ENCODE peak calls at places on chromosomes 16 and 17, in ten cellular contexts. H is fibroblast of lung; B is heart right ventricle; K is CD8-positive, alpha-beta memory T cell; T is hepatocyte; Y is MM.1S; L is tibial nerve; G is ovary; E is body of pancreas; N is gastrocnemius medialis. Z is an unnamed sample.

GRCh38 chr16:63461248-63461841 is 1425.1 kb upstream of the CDH8 start:
- DNase-seq in H (peak; percentile 72), B (no peak), K (no peak), T (peak; percentile 64), Y (peak; percentile 76), L (no peak), G (peak; percentile 12), E (no peak), N (no peak), Z (no peak)

GRCh38 chr16:78503501-78504110 is 404.2 kb downstream of the WWOX start:
- DNase-seq in H (peak; percentile 86), B (peak; percentile 79), K (peak; percentile 52), T (peak; percentile 85), Y (peak; percentile 16), L (peak; percentile 25), G (no peak), E (peak; percentile 54), N (peak; percentile 33), Z (no peak)

GRCh38 chr17:71412803-71413202 is 708.0 kb upstream of the SOX9 start:
- DNase-seq in H (peak; percentile 98), B (no peak), K (no peak), T (peak; percentile 41), Y (no peak), L (no peak), G (no peak), E (no peak), N (no peak), Z (no peak)

GRCh38 chr16:87556941-87557459 is 45.3 kb upstream of the JPH3 start:
- DNase-seq in H (peak; percentile 69), B (peak; percentile 65), K (no peak), T (no peak), Y (no peak), L (no peak), G (peak; percentile 73), E (no peak), N (peak; percentile 29), Z (no peak)

GRCh38 chr17:13044713-13045112 is 26.9 kb upstream of the ELAC2 start:
- DNase-seq in H (no peak), B (no peak), K (no peak), T (no peak), Y (no peak), L (no peak), G (no peak), E (no peak), N (no peak), Z (no peak)

GRCh38 chr16:50301626-50302471 is 35.5 kb downstream of the ADCY7 start:
- DNase-seq in H (peak; percentile 71), B (no peak), K (peak; percentile 24), T (peak; percentile 45), Y (no peak), L (no peak), G (peak; percentile 20), E (peak; percentile 10), N (peak; percentile 12), Z (peak; percentile 70)

GRCh38 chr17:80645706-80646325 is 101.2 kb downstream of the RPTOR start:
- DNase-seq in H (no peak), B (no peak), K (no peak), T (no peak), Y (no peak), L (no peak), G (no peak), E (no peak), N (no peak), Z (no peak)

GRCh38 chr16:56513972-56514371 is 5.9 kb downstream of the BBS2 start:
- DNase-seq in H (peak; percentile 77), B (peak; percentile 36), K (peak; percentile 63), T (peak; percentile 66), Y (peak; percentile 72), L (no peak), G (no peak), E (peak; percentile 55), N (peak; percentile 41), Z (no peak)

GRCh38 chr16:55000595-55000994 is 69.9 kb downstream of the IRX5 start:
- DNase-seq in H (no peak), B (no peak), K (no peak), T (peak; percentile 28), Y (no peak), L (no peak), G (no peak), E (no peak), N (no peak), Z (no peak)

GRCh38 chr16:27966756-27967155 is 96.8 kb downstream of the GSG1L start:
- DNase-seq in H (no peak), B (no peak), K (no peak), T (no peak), Y (no peak), L (no peak), G (no peak), E (no peak), N (no peak), Z (no peak)
- H3K4me3 ChIP-seq in H (no peak overlapping the region), B (no peak overlapping the region), K (no peak overlapping the region), T (no peak overlapping the region), Y (no peak overlapping the region), L (no peak overlapping the region), G (no peak overlapping the region), E (no peak overlapping the region), N (no peak overlapping the region), Z (no peak overlapping the region)

GRCh38 chr16:73032548-73033270 is 15.2 kb downstream of the ZFHX3 start:
- DNase-seq in H (no peak), B (no peak), K (no peak), T (no peak), Y (no peak), L (no peak), G (no peak), E (no peak), N (no peak), Z (peak; percentile 58)

GRCh38 chr16:73031155-73031866 is 16.6 kb downstream of the ZFHX3 start:
- DNase-seq in H (no peak), B (no peak), K (no peak), T (no peak), Y (no peak), L (no peak), G (no peak), E (no peak), N (no peak), Z (no peak)

GRCh38 chr16:73034374-73034773 is 13.6 kb downstream of the ZFHX3 start:
- DNase-seq in H (no peak), B (no peak), K (no peak), T (no peak), Y (no peak), L (no peak), G (no peak), E (no peak), N (no peak), Z (no peak)

GRCh38 chr16:73036074-73036826 is 11.7 kb downstream of the ZFHX3 start:
- DNase-seq in H (no peak), B (no peak), K (no peak), T (no peak), Y (no peak), L (no peak), G (no peak), E (no peak), N (no peak), Z (no peak)

DNA sequence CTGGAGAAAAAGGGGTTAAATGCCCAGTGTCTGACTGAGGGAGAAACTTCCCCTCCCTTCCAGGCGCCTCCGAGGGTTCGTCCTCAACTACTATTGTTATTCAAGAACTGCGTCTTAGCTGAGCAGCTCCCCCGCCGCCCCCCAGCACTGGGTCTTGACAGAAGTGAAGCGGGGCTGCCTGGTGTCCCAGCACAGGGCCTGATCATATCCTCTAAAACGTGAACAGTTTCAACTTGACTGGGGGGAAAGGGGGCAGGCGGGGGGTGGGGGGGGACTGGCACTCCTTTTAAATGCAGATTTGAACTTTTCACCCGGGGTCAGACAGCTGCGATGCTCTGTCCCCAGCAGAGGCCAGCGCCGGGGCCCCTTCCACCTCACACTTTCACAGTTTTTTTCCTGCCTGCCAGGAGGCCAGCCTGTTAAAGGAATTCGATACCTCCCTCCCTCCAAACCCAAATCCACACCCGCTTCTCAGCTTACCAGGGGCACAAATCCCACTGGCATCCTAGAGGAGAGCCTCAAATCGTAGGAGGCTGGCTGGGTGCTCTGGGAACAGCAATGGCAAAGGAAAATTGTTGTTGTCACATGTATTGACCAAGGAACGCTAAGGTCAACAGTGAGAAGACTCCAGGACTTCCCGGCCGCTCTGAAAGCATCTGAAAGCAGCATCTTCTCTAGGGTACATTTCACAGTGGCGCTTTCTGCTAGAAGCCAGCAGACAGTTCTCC is 14.5 kb downstream of the ZFHX3 start:
- DNase-seq in H (no peak), B (no peak), K (no peak), T (no peak), Y (no peak), L (no peak), G (no peak), E (no peak), N (peak; percentile 67), Z (no peak)
- H3K4me1 ChIP-seq in H (peaks cover 16% of the 10 kb centered on the region), B (peaks cover 19% of the 10 kb centered on the region), K (no peaks in the 10 kb centered on the region), T (peaks cover 78% of the 10 kb centered on the region), Y (peaks cover 12% of the 10 kb centered on the region), L (peaks cover 19% of the 10 kb centered on the region), G (peaks cover 1% of the 10 kb centered on the region), E (peaks cover 61% of the 10 kb centered on the region), N (peaks cover 96% of the 10 kb centered on the region), Z (peaks cover 6% of the 10 kb centered on the region)

DNA sequence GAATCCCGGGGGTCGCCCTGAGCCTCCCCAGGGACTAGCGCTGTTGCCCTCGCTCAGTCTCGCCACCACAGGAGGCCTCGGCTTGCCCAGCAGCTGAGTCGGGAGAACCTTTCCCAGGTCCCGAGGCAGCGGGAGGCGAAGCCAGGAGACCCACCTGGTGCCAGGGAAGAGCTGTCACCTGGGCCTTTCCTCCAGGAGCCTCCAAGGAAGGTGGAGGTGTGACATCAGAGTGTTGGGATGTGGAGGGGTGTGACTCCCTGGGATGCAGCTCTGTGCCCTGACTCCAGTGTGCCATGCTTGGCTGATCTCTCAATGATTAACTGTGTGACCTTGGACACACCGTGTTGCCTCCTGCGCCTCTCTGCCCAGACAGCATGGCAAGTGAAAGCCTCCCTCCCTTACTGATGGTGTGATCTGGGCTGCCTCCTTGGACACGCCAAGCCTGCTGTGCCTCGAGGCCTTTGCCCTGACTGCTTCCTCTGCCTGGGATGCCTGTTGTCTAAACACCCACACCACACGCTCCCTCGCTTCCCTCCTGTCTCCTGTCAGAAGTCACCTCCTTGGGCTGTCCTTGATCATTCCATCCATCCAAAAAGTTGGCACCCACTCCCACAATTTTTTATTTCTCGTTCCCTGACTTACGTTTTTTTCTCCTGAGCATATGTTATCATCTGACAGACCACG is 88.0 kb downstream of the CMIP start:
- DNase-seq in H (no peak), B (no peak), K (no peak), T (no peak), Y (no peak), L (no peak), G (no peak), E (peak; percentile 56), N (no peak), Z (no peak)
- H3K4me3 ChIP-seq in H (no peak overlapping the region), B (no peak overlapping the region), K (no peak overlapping the region), T (no peak overlapping the region), Y (no peak overlapping the region), L (no peak overlapping the region), G (no peak overlapping the region), E (no peak overlapping the region), N (no peak overlapping the region), Z (no peak overlapping the region)

GRCh38 chr16:2512920-2513404 is 790 bp upstream of the ATP6V0C start:
- DNase-seq in H (no peak), B (no peak), K (peak; percentile 67), T (no peak), Y (peak; percentile 19), L (no peak), G (peak; percentile 62), E (peak; percentile 50), N (no peak), Z (peak; percentile 52)
- H3K4me1 ChIP-seq in H (peaks cover 18% of the 10 kb centered on the region), B (peaks cover 29% of the 10 kb centered on the region), K (peaks cover 42% of the 10 kb centered on the region), T (peaks cover 29% of the 10 kb centered on the region), Y (peaks cover 19% of the 10 kb centered on the region), L (peaks cover 39% of the 10 kb centered on the region), G (peaks cover 19% of the 10 kb centered on the region), E (peaks cover 47% of the 10 kb centered on the region), N (peaks cover 41% of the 10 kb centered on the region), Z (no peaks in the 10 kb centered on the region)

GRCh38 chr17:79182176-79183160 is 107.8 kb downstream of the ENGASE start:
- DNase-seq in H (no peak), B (no peak), K (no peak), T (no peak), Y (no peak), L (no peak), G (no peak), E (no peak), N (no peak), Z (no peak)
- H3K4me3 ChIP-seq in H (no peak overlapping the region), B (no peak overlapping the region), K (no peak overlapping the region), T (no peak overlapping the region), Y (no peak overlapping the region), L (no peak overlapping the region), G (no peak overlapping the region), E (no peak overlapping the region), N (no peak overlapping the region), Z (no peak overlapping the region)